ENCODE peak calls at places on chromosomes 3 and 15, in ten cellular contexts. T is heart right ventricle, J is thoracic aorta, L is A673, C is cardiac muscle cell, Q is spleen, G is body of pancreas, U is adrenal gland, W is HCT116, O is hepatocyte. M is an unnamed sample.

GRCh38 chr3:158748237-158748828 is 16.1 kb upstream of the RARRES1 start:
- DNase-seq in G (peak; percentile 68), Q (no peak), J (no peak), T (peak; percentile 26), C (peak; percentile 63), O (no peak), W (no peak), L (peak; percentile 32), U (peak; percentile 45), M (peak; percentile 33)

GRCh38 chr15:35980719-35981118 is 434.8 kb upstream of the DPH6 start:
- DNase-seq in O (peak; percentile 11), U (no peak), Q (no peak), L (no peak), G (no peak), W (no peak), J (no peak), T (no peak), C (no peak), M (no peak)

GRCh38 chr15:32642667-32643425 is 1.3 kb downstream of the SCG5 start:
- DNase-seq in W (no peak), T (no peak), O (no peak), J (no peak), L (no peak), C (no peak), U (no peak), G (no peak), Q (no peak), M (no peak)

GRCh38 chr3:101117981-101118380 is 124.8 kb upstream of the ABI3BP start:
- DNase-seq in J (no peak), G (no peak), W (no peak), L (no peak), T (peak; percentile 4), O (peak; percentile 16), Q (no peak), C (peak; percentile 63), U (no peak), M (no peak)

GRCh38 chr15:35925634-35926380 is 379.8 kb upstream of the DPH6 start:
- DNase-seq in U (no peak), C (peak; percentile 27), W (peak; percentile 12), G (no peak), J (no peak), T (no peak), Q (no peak), O (peak; percentile 4), L (no peak), M (no peak)

GRCh38 chr3:33278106-33278672 is 947 bp downstream of the FBXL2 start:
- DNase-seq in C (peak; percentile 6), L (peak; percentile 17), U (no peak), J (no peak), W (no peak), Q (no peak), G (no peak), T (no peak), O (peak; percentile 38), M (no peak)

GRCh38 chr15:48705381-48705780 is 59.9 kb upstream of the FBN1 start:
- DNase-seq in G (no peak), Q (no peak), L (no peak), C (no peak), U (no peak), O (no peak), J (no peak), W (no peak), T (no peak), M (no peak)

GRCh38 chr3:31275038-31275562 is 257.6 kb upstream of the STT3B start:
- DNase-seq in L (no peak), C (peak; percentile 73), G (peak; percentile 50), Q (no peak), W (no peak), U (peak; percentile 35), O (peak; percentile 22), T (no peak), J (no peak), M (no peak)

GRCh38 chr3:72078661-72079368 is 293.9 kb upstream of the PROK2 start:
- DNase-seq in G (no peak), C (no peak), U (no peak), O (no peak), W (no peak), J (no peak), L (no peak), Q (no peak), T (no peak), M (no peak)

GRCh38 chr3:72080800-72081199 is 295.9 kb upstream of the PROK2 start:
- DNase-seq in L (no peak), C (no peak), Q (no peak), J (no peak), U (no peak), T (no peak), W (no peak), O (no peak), G (no peak), M (no peak)

GRCh38 chr3:72080101-72080500 is 295.2 kb upstream of the PROK2 start:
- DNase-seq in Q (no peak), U (no peak), O (no peak), G (no peak), T (no peak), J (no peak), L (no peak), W (no peak), C (no peak), M (no peak)

GRCh38 chr3:72077473-72078259 is 292.7 kb upstream of the PROK2 start:
- DNase-seq in L (no peak), J (no peak), T (no peak), U (no peak), Q (no peak), O (no peak), W (no peak), G (no peak), C (no peak), M (no peak)

GRCh38 chr3:72079369-72079872 is 294.5 kb upstream of the PROK2 start:
- DNase-seq in O (no peak), C (no peak), J (no peak), W (no peak), U (no peak), L (no peak), Q (no peak), T (no peak), G (no peak), M (no peak)
- H3K36me3 ChIP-seq in O (no peaks in the 10 kb centered on the region), C (no peaks in the 10 kb centered on the region), J (no peaks in the 10 kb centered on the region), W (no peaks in the 10 kb centered on the region), U (no peaks in the 10 kb centered on the region), L (no peaks in the 10 kb centered on the region), Q (no peaks in the 10 kb centered on the region), T (no peaks in the 10 kb centered on the region), G (no peaks in the 10 kb centered on the region), M (no peaks in the 10 kb centered on the region)

GRCh38 chr3:15152166-15152565 is 53.2 kb upstream of the RBSN start:
- DNase-seq in T (no peak), O (no peak), W (no peak), L (no peak), Q (no peak), G (no peak), U (no peak), J (no peak), C (no peak), M (no peak)

GRCh38 chr3:15154326-15154725 is 51.7 kb upstream of the CAPN7 start:
- DNase-seq in T (no peak), W (no peak), U (no peak), O (no peak), L (no peak), Q (no peak), J (no peak), C (no peak), G (no peak), M (no peak)

GRCh38 chr3:15151166-15151565 is 52.2 kb upstream of the RBSN start:
- DNase-seq in C (peak; percentile 5), U (no peak), O (no peak), L (no peak), W (no peak), G (no peak), Q (no peak), T (no peak), J (no peak), M (no peak)

GRCh38 chr3:15153103-15153502 is 52.9 kb upstream of the CAPN7 start:
- DNase-seq in T (no peak), J (no peak), U (no peak), Q (no peak), C (no peak), L (no peak), O (no peak), W (no peak), G (no peak), M (no peak)

GRCh38 chr3:15148614-15149013 is 49.7 kb upstream of the RBSN start:
- DNase-seq in U (no peak), O (peak; percentile 14), W (peak; percentile 43), G (peak; percentile 57), L (no peak), Q (no peak), C (peak; percentile 27), T (no peak), J (no peak), M (no peak)
- TF ChIP-seq CTCF in U (no peak), O (no peak), W (peak; percentile 19), G (no peak), L (no peak), Q (no peak), C (no peak), T (no peak), J (no peak), M (no peak)

GRCh38 chr15:83065431-83065830 is 1.6 kb downstream of the BTBD1 start:
- DNase-seq in O (no peak), Q (no peak), G (no peak), L (no peak), U (no peak), C (no peak), W (no peak), J (no peak), T (no peak), M (no peak)
- H3K27ac ChIP-seq in O (peak overlapping the region; percentile 99), Q (no peak overlapping the region), G (peak overlapping the region; percentile 76), L (peak overlapping the region; percentile 91), U (no peak overlapping the region), C (no peak overlapping the region), W (no peak overlapping the region), J (no peak overlapping the region), T (no peak overlapping the region), M (peak overlapping the region; percentile 99)

GRCh38 chr3:51391075-51391565 is at the start of gene RBM15B:
- DNase-seq in T (peak; percentile 97), U (peak; percentile 98), L (peak; percentile 91), O (peak; percentile 99), J (peak; percentile 81), Q (peak; percentile 100), C (peak; percentile 98), W (peak; percentile 92), G (peak; percentile 98), M (peak; percentile 98)

GRCh38 chr3:51392301-51393095 is 1.4 kb downstream of the RBM15B start:
- DNase-seq in J (no peak), Q (peak; percentile 83), G (no peak), L (no peak), C (no peak), W (no peak), O (no peak), T (no peak), U (peak; percentile 28), M (no peak)

GRCh38 chr3:51393096-51393495 is 2.0 kb downstream of the RBM15B start:
- DNase-seq in O (no peak), G (no peak), W (no peak), Q (no peak), C (no peak), L (no peak), J (no peak), U (no peak), T (no peak), M (no peak)

GRCh38 chr3:51390600-51391074 is 448 bp upstream of the RBM15B start:
- DNase-seq in U (no peak), C (no peak), T (no peak), L (no peak), W (no peak), J (no peak), O (no peak), G (no peak), Q (no peak), M (no peak)

DNA sequence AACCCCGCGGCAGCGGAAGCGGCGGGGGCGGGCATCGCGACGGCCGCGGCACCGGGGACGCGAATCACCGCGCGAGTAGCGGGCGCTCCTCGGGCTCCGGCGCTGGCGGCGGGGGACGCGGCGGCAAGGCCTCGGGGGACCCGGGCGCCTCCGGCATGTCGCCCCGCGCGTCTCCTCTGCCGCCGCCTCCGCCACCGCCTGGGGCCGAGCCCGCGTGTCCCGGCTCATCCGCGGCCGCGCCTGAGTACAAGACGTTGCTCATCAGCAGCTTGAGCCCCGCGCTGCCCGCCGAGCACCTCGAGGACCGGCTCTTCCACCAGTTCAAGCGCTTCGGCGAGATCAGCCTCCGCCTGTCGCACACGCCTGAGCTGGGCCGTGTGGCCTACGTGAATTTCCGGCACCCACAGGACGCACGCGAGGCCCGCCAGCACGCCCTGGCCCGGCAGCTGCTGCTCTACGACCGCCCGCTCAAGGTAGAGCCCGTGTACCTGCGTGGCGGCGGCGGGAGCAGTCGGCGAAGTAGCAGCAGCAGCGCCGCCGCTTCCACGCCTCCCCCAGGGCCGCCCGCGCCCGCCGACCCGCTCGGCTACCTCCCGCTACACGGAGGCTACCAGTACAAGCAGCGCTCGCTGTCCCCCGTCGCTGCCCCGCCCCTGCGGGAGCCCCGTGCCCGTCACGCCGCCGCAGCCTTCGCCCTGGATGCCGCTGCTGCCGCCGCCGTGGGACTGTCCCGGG is 648 bp downstream of the RBM15B start:
- DNase-seq in C (peak; percentile 53), Q (peak; percentile 92), O (peak; percentile 60), U (peak; percentile 33), G (peak; percentile 26), L (peak; percentile 6), W (no peak), J (no peak), T (no peak), M (no peak)
- H3K36me3 ChIP-seq in C (peaks cover 34% of the 10 kb centered on the region), Q (no peaks in the 10 kb centered on the region), O (peaks cover 3% of the 10 kb centered on the region), U (peaks cover 61% of the 10 kb centered on the region), G (peaks cover 4% of the 10 kb centered on the region), L (peaks cover 57% of the 10 kb centered on the region), W (peaks cover 73% of the 10 kb centered on the region), J (peaks cover 28% of the 10 kb centered on the region), T (no peaks in the 10 kb centered on the region), M (peaks cover 71% of the 10 kb centered on the region)

M was measured in left ventricle myocardium inferior.